ENCODE peak calls at places on chromosomes 12 and 14, in seven cellular contexts. R is Panc1, N is HCT116, B is upper lobe of left lung, E is GM12878, C is HepG2, P is GM23338. G is an unnamed sample.

GRCh38 chr12:21606175-21606574 is 1.5 kb upstream of the GYS2 start:
- ATAC-seq in R (no peak), N (no peak), B (no peak), E (no peak), C (no peak), P (no peak), G (no peak)

GRCh38 chr12:87793134-87793533 is 236.1 kb downstream of the C12orf50 start:
- ATAC-seq in R (no peak), N (no peak), B (no peak), E (no peak), C (no peak), P (no peak), G (no peak)

GRCh38 chr14:104086210-104086660 is 735 bp downstream of the ASPG start:
- ATAC-seq in R (no peak), N (no peak), B (no peak), E (no peak), C (no peak), P (no peak), G (no peak)

GRCh38 chr14:89244720-89245119 is 172.3 kb downstream of the FOXN3 start:
- ATAC-seq in R (no peak), N (no peak), B (no peak), E (no peak), C (no peak), P (no peak), G (no peak)

GRCh38 chr12:116863275-116863767 is 17.9 kb downstream of the HRK start:
- ATAC-seq in R (peak), N (peak), B (peak), E (no peak), C (peak), P (peak), G (no peak)

GRCh38 chr12:95633049-95633545 is 81.8 kb upstream of the USP44 start:
- ATAC-seq in R (peak), N (peak), B (peak), E (no peak), C (no peak), P (no peak), G (peak)

GRCh38 chr14:104965561-104966231 is 12.5 kb downstream of the AHNAK2 start:
- ATAC-seq in R (no peak), N (no peak), B (no peak), E (no peak), C (no peak), P (no peak), G (no peak)

GRCh38 chr12:22248079-22248478 is 86.4 kb downstream of the ST8SIA1 start:
- ATAC-seq in R (no peak), N (no peak), B (peak), E (no peak), C (no peak), P (no peak), G (no peak)

GRCh38 chr14:105388110-105388951 is 10.0 kb upstream of the TEX22 start:
- ATAC-seq in R (no peak), N (no peak), B (no peak), E (peak), C (no peak), P (no peak), G (no peak)

DNA sequence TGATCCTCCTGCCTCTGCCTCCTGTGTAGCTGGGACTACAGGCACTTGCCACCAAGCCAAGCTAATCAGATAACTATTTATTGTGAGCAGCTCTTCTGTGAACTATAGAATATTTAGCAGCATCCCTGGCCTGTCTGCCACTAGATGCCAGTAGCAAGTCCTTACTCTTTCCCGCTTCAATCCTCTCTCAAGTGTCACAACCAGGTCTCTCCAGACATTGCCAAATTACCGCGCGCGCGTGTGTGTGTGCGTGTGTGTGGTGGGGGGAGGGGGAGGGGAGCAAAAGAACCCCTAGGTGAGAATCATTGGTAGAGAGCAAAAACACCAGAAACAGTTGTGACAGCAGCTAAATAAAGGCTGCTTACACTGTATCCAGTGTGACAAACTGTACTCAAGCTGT is 49.9 kb downstream of the PPP2R5E start:
- ATAC-seq in R (peak), N (peak), B (peak), E (peak), C (peak), P (peak), G (no peak)
- TF ChIP-seq CTCF in R (peak), N (peak), B (no peak), E (peak), C (no peak), P (no peak), G (no peak)

GRCh38 chr14:75002392-75003249 is at the start of gene EIF2B2:
- ATAC-seq in R (peak), N (peak), B (peak), E (peak), C (peak), P (peak), G (peak)
- TF ChIP-seq POLR2AphosphoS5 in R (peak), N (peak), B (peak), E (peak), C (peak), P (peak), G (peak)

DNA sequence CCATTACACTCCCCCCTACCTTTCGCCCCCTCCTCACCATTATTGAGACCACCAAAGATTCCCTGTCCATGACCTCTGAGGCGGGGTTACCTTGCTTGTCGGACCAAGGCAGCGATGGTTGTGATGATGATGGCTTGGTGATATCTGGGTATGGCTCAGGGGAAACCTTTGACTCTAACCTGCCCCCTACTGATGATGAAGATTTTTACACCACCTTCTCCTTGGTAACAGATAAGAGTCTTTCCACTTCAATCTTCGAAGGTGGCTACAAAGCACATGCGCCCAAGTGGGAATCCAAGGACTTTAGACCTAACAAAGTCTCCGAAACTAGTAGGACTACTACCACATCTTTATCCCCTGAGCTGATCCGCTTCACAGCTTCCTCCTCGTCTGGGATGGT is 350.2 kb downstream of the DIO2 start:
- ATAC-seq in R (no peak), N (no peak), B (no peak), E (no peak), C (no peak), P (peak), G (no peak)
- TF ChIP-seq CTCF in R (no peak), N (no peak), B (no peak), E (no peak), C (no peak), P (peak), G (no peak)

GRCh38 chr12:2284857-2285256 is 232.1 kb downstream of the CACNA1C start:
- ATAC-seq in R (peak), N (peak), B (peak), E (peak), C (peak), P (peak), G (peak)
- TF ChIP-seq POLR2AphosphoS5 in R (no peak), N (no peak), B (no peak), E (no peak), C (no peak), P (no peak), G (no peak)